ENCODE peak calls at places on chromosome X, in ten cellular contexts. V is right lobe of liver, J is transverse colon, X is sigmoid colon, F is uterus, G is heart left ventricle, D is H1, I is testis, L is suprapubic skin, A is stomach. C is an unnamed sample.

GRCh38 chrX:68929332-68930150 is 100.7 kb downstream of the EFNB1 start:
- DNase-seq in D (no peak), L (no peak), I (no peak), V (no peak), A (peak), X (no peak), F (peak), G (peak), J (no peak), C (no peak)

GRCh38 chrX:11049976-11050375 is 61.2 kb upstream of the HCCS start:
- DNase-seq in V (no peak), X (no peak), A (no peak), G (no peak), D (no peak), I (no peak), F (no peak), J (no peak), L (no peak), C (no peak)

GRCh38 chrX:20432048-20432447 is 165.3 kb upstream of the RPS6KA3 start:
- DNase-seq in X (no peak), V (no peak), D (no peak), L (no peak), A (no peak), I (no peak), F (no peak), J (no peak), G (no peak), C (no peak)

GRCh38 chrX:111498538-111499103 is 12.8 kb upstream of the SERTM2 start:
- DNase-seq in I (no peak), L (no peak), G (no peak), F (no peak), A (no peak), V (no peak), J (no peak), D (no peak), X (no peak), C (no peak)

GRCh38 chrX:88621278-88621677 is 125.7 kb upstream of the CPXCR1 start:
- DNase-seq in I (no peak), G (no peak), V (no peak), D (no peak), A (no peak), F (no peak), X (no peak), J (no peak), L (no peak), C (no peak)

GRCh38 chrX:87517571-87518141 is at the start of gene KLHL4:
- DNase-seq in X (no peak), A (no peak), L (no peak), I (peak), G (peak), D (peak), F (peak), V (no peak), J (no peak), C (no peak)

GRCh38 chrX:111039606-111040005 is 56.4 kb upstream of the PAK3 start:
- DNase-seq in V (no peak), F (no peak), A (no peak), X (no peak), D (no peak), J (no peak), L (no peak), I (no peak), G (no peak), C (no peak)

GRCh38 chrX:152876931-152877840 is 20.7 kb upstream of the ZNF185 start:
- DNase-seq in G (no peak), F (no peak), L (no peak), V (no peak), I (no peak), D (no peak), X (no peak), A (no peak), J (no peak), C (peak)

GRCh38 chrX:96929036-96929435 is 45.3 kb downstream of the RPA4 start:
- DNase-seq in J (no peak), L (no peak), F (no peak), G (no peak), A (no peak), V (no peak), D (no peak), I (no peak), X (no peak), C (no peak)

DNA sequence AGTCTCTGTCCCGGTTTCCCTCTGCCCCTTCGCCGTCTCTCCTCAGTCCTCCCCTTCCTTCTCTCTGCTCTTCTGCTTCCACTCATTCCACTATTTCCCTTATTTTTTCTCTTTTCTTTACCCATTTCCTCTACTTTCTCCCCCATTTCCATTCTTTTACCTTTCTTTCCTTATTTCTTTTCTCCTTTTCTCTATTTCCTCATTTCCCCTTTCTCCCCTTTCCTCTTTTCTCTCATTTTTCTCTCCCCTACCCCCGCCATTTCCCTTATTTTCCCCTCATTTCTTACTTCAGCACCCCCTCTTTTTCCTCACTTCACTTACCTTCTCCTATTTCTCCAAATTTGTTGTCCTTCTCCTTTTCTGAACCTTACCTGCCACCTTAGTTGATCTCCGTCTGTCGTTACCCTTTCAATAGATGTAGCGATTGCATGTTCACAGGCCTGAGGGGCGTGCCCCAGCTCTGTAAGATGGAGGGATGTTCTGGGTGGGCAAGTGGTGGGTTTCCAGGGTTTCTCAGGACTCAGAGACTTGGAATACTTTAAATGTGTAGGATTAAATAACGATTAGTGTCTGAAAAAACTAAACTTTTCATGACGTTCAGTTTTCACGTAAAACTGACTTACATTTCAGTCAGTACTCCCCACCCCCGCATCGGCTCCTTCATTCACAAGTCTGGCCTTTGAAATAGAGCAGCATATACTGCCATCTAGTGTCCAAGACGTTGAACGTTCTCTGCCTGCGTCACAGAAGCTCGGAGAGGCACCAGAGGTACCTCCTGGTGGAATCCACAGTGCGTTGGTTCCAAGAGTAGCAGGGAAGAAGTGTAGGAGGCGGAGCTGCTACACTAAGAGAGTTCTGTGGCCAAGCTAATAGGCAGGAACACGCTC is 641 bp upstream of the NCBP2L start:
- DNase-seq in I (peak), V (peak), G (peak), A (peak), F (peak), J (peak), D (peak), X (peak), L (peak), C (peak)
- TF ChIP-seq POLR2A in I (no peak), V (no peak), G (no peak), A (no peak), F (no peak), J (no peak), D (no peak), X (no peak), L (no peak), C (no peak)

GRCh38 chrX:70577442-70577841 is 132.8 kb downstream of the DLG3 start:
- DNase-seq in X (no peak), A (no peak), F (no peak), D (no peak), J (no peak), L (no peak), V (no peak), G (no peak), I (no peak), C (no peak)
- H3K4me3 ChIP-seq in X (no peak), A (no peak), F (no peak), D (no peak), J (no peak), L (no peak), V (no peak), G (no peak), I (no peak), C (no peak)

GRCh38 chrX:38805294-38806053 is 4.2 kb downstream of the MID1IP1 start:
- DNase-seq in A (peak), J (peak), X (peak), G (peak), F (peak), V (peak), L (peak), I (peak), D (peak), C (peak)
- TF ChIP-seq POLR2A in A (no peak), J (peak), X (no peak), G (no peak), F (peak), V (no peak), L (no peak), I (no peak), D (no peak), C (no peak)

GRCh38 chrX:120016068-120016441 is 61.4 kb downstream of the RHOXF2B start:
- DNase-seq in J (no peak), F (no peak), L (no peak), X (no peak), D (no peak), I (no peak), V (no peak), G (no peak), A (no peak), C (no peak)
- H3K4me3 ChIP-seq in J (no peak), F (no peak), L (peak), X (no peak), D (peak), I (no peak), V (no peak), G (no peak), A (peak), C (no peak)

GRCh38 chrX:135741192-135741715 is 26.7 kb downstream of the CT45A3 start:
- DNase-seq in L (no peak), J (no peak), V (no peak), I (no peak), D (no peak), F (no peak), X (no peak), G (no peak), A (no peak), C (no peak)

GRCh38 chrX:135737361-135738071 is 24.1 kb downstream of the CT45A1 start:
- DNase-seq in J (no peak), V (no peak), G (no peak), F (no peak), D (no peak), X (no peak), I (no peak), A (no peak), L (no peak), C (no peak)

DNA sequence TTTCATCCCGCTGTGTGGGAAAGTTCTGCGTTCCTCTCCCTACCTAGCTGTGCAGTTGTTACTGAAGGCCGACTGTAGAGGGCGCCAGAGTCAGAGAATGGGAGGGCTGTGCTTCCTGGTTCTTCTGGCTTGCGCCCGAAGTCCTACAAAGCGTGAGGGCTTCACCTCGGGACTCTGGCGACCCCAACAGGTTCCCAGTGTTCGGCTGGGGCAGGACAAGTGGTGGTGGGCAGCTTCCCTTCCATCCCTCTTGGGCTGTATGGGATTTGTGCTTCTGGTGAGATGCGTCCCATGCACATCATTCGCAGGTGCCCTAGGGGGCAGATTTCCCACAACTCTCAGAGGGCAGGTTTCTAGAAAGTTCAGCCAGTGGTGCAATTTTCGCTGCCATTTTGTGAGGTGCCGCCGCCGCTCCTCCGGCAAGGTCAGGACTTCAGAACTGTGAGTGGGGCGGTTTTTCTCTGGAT is 27.3 kb downstream of the CT45A3 start:
- DNase-seq in V (peak), J (peak), D (peak), L (no peak), A (peak), F (no peak), G (no peak), X (no peak), I (peak), C (no peak)
- TF ChIP-seq POLR2A in V (no peak), J (no peak), D (no peak), L (no peak), A (no peak), F (no peak), G (no peak), X (no peak), I (no peak), C (no peak)

DNA sequence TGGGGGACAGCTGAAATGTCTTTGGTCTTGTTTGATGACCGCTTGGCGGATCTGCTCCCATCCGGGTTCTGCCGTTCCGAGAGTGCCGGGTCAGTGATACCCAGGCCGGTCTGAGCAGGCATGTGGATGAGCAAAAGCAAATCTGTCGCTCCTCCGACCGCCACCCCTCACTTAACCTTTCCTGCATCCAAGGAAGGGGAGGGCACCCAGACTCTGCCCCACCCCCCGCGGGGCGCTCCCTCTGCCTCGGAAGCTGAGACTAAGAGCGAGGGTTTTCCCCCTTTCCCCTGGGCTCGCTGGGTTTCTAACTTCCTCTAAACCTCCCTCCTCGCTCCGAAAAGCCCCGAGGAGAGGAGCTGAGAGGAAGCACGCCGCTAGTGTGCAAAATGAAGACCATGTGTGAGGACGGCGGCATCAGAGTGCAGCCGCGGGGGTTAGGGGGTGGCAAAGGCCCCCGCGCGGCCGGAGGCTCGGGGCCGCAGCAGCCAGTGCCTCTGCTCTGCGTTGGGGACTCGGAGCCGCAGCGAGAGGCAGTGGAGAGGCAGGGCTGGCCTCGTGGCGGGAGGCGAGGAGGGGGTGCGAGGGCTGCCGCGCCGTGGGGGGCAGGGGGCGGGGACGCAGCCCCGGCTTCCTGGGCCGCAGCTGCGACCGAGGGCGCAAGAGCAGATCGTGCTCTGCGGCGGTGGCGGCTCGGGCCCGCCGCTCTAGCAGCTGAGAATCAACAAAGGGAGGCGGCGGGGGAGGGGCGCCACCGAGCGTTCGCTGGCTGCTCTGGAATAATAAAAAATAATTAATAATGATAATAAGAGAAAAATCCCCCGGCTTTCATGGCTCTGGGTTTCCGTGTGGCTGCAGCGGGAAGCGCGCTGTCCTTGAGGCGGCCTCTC is 55.8 kb upstream of the BCOR start:
- DNase-seq in F (peak), V (peak), G (peak), L (no peak), J (peak), I (no peak), A (peak), X (peak), D (peak), C (no peak)
- H3K4me3 ChIP-seq in F (peak), V (peak), G (peak), L (peak), J (peak), I (peak), A (peak), X (peak), D (peak), C (peak)

GRCh38 chrX:103211012-103211715 is 3.7 kb upstream of the BEX4 start:
- DNase-seq in J (peak), D (no peak), L (no peak), I (peak), A (peak), G (peak), F (peak), X (peak), V (no peak), C (peak)

GRCh38 chrX:103210056-103210455 is 4.9 kb upstream of the BEX4 start:
- DNase-seq in V (no peak), F (no peak), I (no peak), L (no peak), J (no peak), A (no peak), G (no peak), X (no peak), D (no peak), C (no peak)

GRCh38 chrX:103215768-103216085 is 819 bp downstream of the BEX4 start:
- DNase-seq in D (peak), L (no peak), F (no peak), V (no peak), I (peak), A (no peak), J (no peak), G (peak), X (no peak), C (no peak)

GRCh38 chrX:103212749-103213457 is 2.0 kb upstream of the BEX4 start:
- DNase-seq in F (no peak), A (no peak), L (no peak), J (peak), I (no peak), D (no peak), V (no peak), X (no peak), G (no peak), C (no peak)

GRCh38 chrX:103215037-103215767 is at the start of gene BEX4:
- DNase-seq in L (peak), V (peak), A (peak), F (peak), X (peak), I (peak), G (peak), J (peak), D (peak), C (peak)
- TF ChIP-seq POLR2A in L (no peak), V (peak), A (no peak), F (peak), X (peak), I (peak), G (peak), J (peak), D (peak), C (no peak)

GRCh38 chrX:139642241-139642927 is 65.6 kb downstream of the MCF2 start:
- DNase-seq in F (no peak), A (no peak), V (no peak), D (peak), X (no peak), L (no peak), G (no peak), I (no peak), J (no peak), C (no peak)
- H3K4me3 ChIP-seq in F (no peak), A (no peak), V (no peak), D (no peak), X (no peak), L (no peak), G (no peak), I (peak), J (no peak), C (no peak)